ENCODE peak calls at places on chromosomes 1 and 21, in five cellular contexts. B is cardiac fibroblast, I is T-helper 9 cell, R is neural crest cell, G is skeletal muscle cell. X is an unnamed sample.

GRCh38 chr1:226046240-226046639 is 16.3 kb upstream of the H3-3A start:
- DNase-seq in B (peak), I (no peak), R (no peak), G (peak), X (no peak)

GRCh38 chr1:64921761-64922160 is 44.6 kb downstream of the JAK1 start:
- DNase-seq in B (peak), I (no peak), R (no peak), G (no peak), X (no peak)

GRCh38 chr1:209648931-209649776 is 3.1 kb downstream of the LAMB3 start:
- DNase-seq in B (peak), I (no peak), R (no peak), G (peak), X (no peak)

GRCh38 chr21:45323487-45324380 is 36.0 kb upstream of the POFUT2 start:
- DNase-seq in B (peak), I (no peak), R (no peak), G (no peak), X (no peak)

GRCh38 chr21:42341776-42342542 is 8.8 kb downstream of the TFF2 start:
- DNase-seq in B (no peak), I (no peak), R (no peak), G (no peak), X (no peak)

GRCh38 chr21:42698730-42699129 is 45.3 kb downstream of the PDE9A start:
- DNase-seq in B (no peak), I (no peak), R (no peak), G (no peak), X (no peak)

GRCh38 chr1:78101051-78101450 is 55.3 kb downstream of the GIPC2 start:
- DNase-seq in B (peak), I (no peak), R (no peak), G (no peak), X (no peak)

GRCh38 chr1:101004061-101004460 is 21.5 kb downstream of the DPH5 start:
- DNase-seq in B (peak), I (no peak), R (no peak), G (peak), X (no peak)

GRCh38 chr1:24189528-24189927 is 2.4 kb upstream of the IFNLR1 start:
- DNase-seq in B (no peak), I (no peak), R (no peak), G (no peak), X (no peak)

GRCh38 chr1:24317081-24317480 is 2.1 kb upstream of the GRHL3 start:
- DNase-seq in B (no peak), I (no peak), R (no peak), G (no peak), X (no peak)

GRCh38 chr1:93079685-93080141 is 630 bp downstream of the MTF2 start:
- DNase-seq in B (peak), I (peak), R (peak), G (peak), X (no peak)

GRCh38 chr1:239287296-239287695 is 99.1 kb upstream of the CHRM3 start:
- DNase-seq in B (no peak), I (no peak), R (no peak), G (no peak), X (no peak)

GRCh38 chr1:67883069-67883468 is 49.8 kb upstream of the GNG12 start:
- DNase-seq in B (peak), I (no peak), R (no peak), G (peak), X (no peak)

GRCh38 chr1:167661527-167662436 is 31.8 kb downstream of the RCSD1 start:
- DNase-seq in B (peak), I (no peak), R (no peak), G (peak), X (no peak)

GRCh38 chr21:39441502-39442475 is 3.8 kb downstream of the LCA5L start:
- DNase-seq in B (peak), I (peak), R (no peak), G (no peak), X (no peak)

GRCh38 chr1:51877434-51878306 is 857 bp downstream of the NRDC start:
- DNase-seq in B (peak), I (peak), R (peak), G (no peak), X (no peak)

GRCh38 chr1:11321656-11322491 is 48.9 kb downstream of the UBIAD1 start:
- DNase-seq in B (no peak), I (no peak), R (no peak), G (no peak), X (no peak)

GRCh38 chr1:1434812-1435093 is 737 bp upstream of the VWA1 start:
- DNase-seq in B (no peak), I (no peak), R (no peak), G (no peak), X (peak)

GRCh38 chr21:44755227-44755626 is 43.9 kb upstream of the TSPEAR start:
- DNase-seq in B (peak), I (no peak), R (no peak), G (no peak), X (no peak)

GRCh38 chr1:65422241-65423203 is 2.1 kb downstream of the LEPR start:
- DNase-seq in B (peak), I (no peak), R (no peak), G (no peak), X (no peak)

X was measured in 8988T.